ENCODE peak calls at places on chromosomes 12 and 14, in seven cellular contexts. Q is amniotic stem cell; Z is activated T-cell treated with anti-CD3 and anti-CD28 coated beads, Interleukin-2, amount 50 U/mL, for 24 hours; P is fibroblast of pulmonary artery; C is activated CD4-positive, CD25-positive, alpha-beta regulatory T cell treated with anti-CD3 and anti-CD28 coated beads, Interleukin-2, amount 50 U/mL, for 72 hours; D is head of caudate nucleus; H is progenitor cell of endocrine pancreas. K is an unnamed sample.
A peak's percentile ranks its signal among the peaks of the same experiment; 100 is the strongest.

GRCh38 chr12:47808574-47809380 is 10.9 kb downstream of the HDAC7 start:
- DNase-seq in Q (no peak), Z (peak; percentile 73), P (no peak), C (peak; percentile 57), D (no peak), H (no peak), K (no peak)

GRCh38 chr12:2959194-2959507 is at the start of gene TEAD4:
- DNase-seq in Q (peak; percentile 40), Z (peak; percentile 56), P (peak; percentile 79), C (no peak), D (no peak), H (peak; percentile 92), K (peak; percentile 93)

GRCh38 chr12:71626768-71627167 is 36.9 kb downstream of the ZFC3H1 start:
- DNase-seq in Q (no peak), Z (no peak), P (peak; percentile 43), C (no peak), D (no peak), H (no peak), K (no peak)

GRCh38 chr12:69102856-69103255 is 136.5 kb upstream of the CPSF6 start:
- DNase-seq in Q (no peak), Z (no peak), P (no peak), C (no peak), D (no peak), H (no peak), K (no peak)

GRCh38 chr14:79051711-79052094 is 881.5 kb downstream of the NRXN3 start:
- DNase-seq in Q (no peak), Z (no peak), P (no peak), C (no peak), D (no peak), H (no peak), K (no peak)

GRCh38 chr14:96756745-96757144 is 40.4 kb upstream of the VRK1 start:
- DNase-seq in Q (no peak), Z (no peak), P (no peak), C (no peak), D (no peak), H (no peak), K (no peak)

GRCh38 chr14:76237349-76237990 is 85.7 kb downstream of the GPATCH2L start:
- DNase-seq in Q (no peak), Z (no peak), P (no peak), C (no peak), D (no peak), H (no peak), K (no peak)

GRCh38 chr14:21822109-21822508 is 148.5 kb upstream of the OR4E1 start:
- DNase-seq in Q (no peak), Z (no peak), P (no peak), C (no peak), D (no peak), H (no peak), K (no peak)

GRCh38 chr12:53467880-53468279 is 16.0 kb downstream of the PCBP2 start:
- DNase-seq in Q (no peak), Z (no peak), P (no peak), C (no peak), D (no peak), H (no peak), K (no peak)

GRCh38 chr12:34402228-34402898 is 380.1 kb downstream of the ALG10 start:
- DNase-seq in Q (no peak), Z (peak; percentile 12), P (no peak), C (peak; percentile 9), D (peak; percentile 1), H (peak; percentile 7), K (peak; percentile 24)

GRCh38 chr12:66447643-66448042 is 145.3 kb downstream of the HELB start:
- DNase-seq in Q (no peak), Z (no peak), P (no peak), C (no peak), D (no peak), H (no peak), K (no peak)

GRCh38 chr14:103121846-103122577 is 1.2 kb upstream of the TNFAIP2 start:
- DNase-seq in Q (no peak), Z (no peak), P (peak; percentile 92), C (no peak), D (no peak), H (peak; percentile 44), K (peak; percentile 93)

GRCh38 chr12:50786498-50787231 is 22.8 kb downstream of the ATF1 start:
- DNase-seq in Q (peak; percentile 68), Z (no peak), P (peak; percentile 96), C (no peak), D (no peak), H (no peak), K (no peak)

GRCh38 chr12:132171968-132172521 is 27.8 kb downstream of the NOC4L start:
- DNase-seq in Q (no peak), Z (no peak), P (no peak), C (no peak), D (no peak), H (no peak), K (peak; percentile 45)

GRCh38 chr12:116759783-116760581 is 21.9 kb downstream of the RNFT2 start:
- DNase-seq in Q (no peak), Z (peak; percentile 52), P (no peak), C (no peak), D (no peak), H (no peak), K (peak; percentile 83)

GRCh38 chr12:105804591-105805265 is 334.0 kb downstream of the NUAK1 start:
- DNase-seq in Q (no peak), Z (no peak), P (no peak), C (no peak), D (no peak), H (no peak), K (no peak)

GRCh38 chr12:87778065-87778464 is 251.1 kb downstream of the C12orf50 start:
- DNase-seq in Q (no peak), Z (no peak), P (no peak), C (no peak), D (no peak), H (no peak), K (no peak)

GRCh38 chr12:104510145-104510872 is 53.6 kb downstream of the CHST11 start:
- DNase-seq in Q (no peak), Z (no peak), P (no peak), C (no peak), D (no peak), H (no peak), K (no peak)

GRCh38 chr12:18057051-18057450 is 32.9 kb downstream of the RERGL start:
- DNase-seq in Q (no peak), Z (no peak), P (no peak), C (no peak), D (no peak), H (no peak), K (no peak)

GRCh38 chr12:68368332-68368731 is 36.2 kb upstream of the MDM1 start:
- DNase-seq in Q (no peak), Z (no peak), P (no peak), C (no peak), D (no peak), H (no peak), K (no peak)

GRCh38 chr14:21039585-21040369 is 2.4 kb upstream of the RNASE7 start:
- DNase-seq in Q (peak; percentile 40), Z (no peak), P (peak; percentile 86), C (no peak), D (no peak), H (no peak), K (peak; percentile 56)

GRCh38 chr14:36362648-36363047 is 42.2 kb upstream of the MBIP start:
- DNase-seq in Q (no peak), Z (no peak), P (no peak), C (no peak), D (no peak), H (no peak), K (no peak)

GRCh38 chr14:41922014-41922413 is 315.3 kb downstream of the LRFN5 start:
- DNase-seq in Q (no peak), Z (no peak), P (no peak), C (no peak), D (no peak), H (no peak), K (no peak)

GRCh38 chr12:65162609-65163008 is 6.8 kb upstream of the LEMD3 start:
- DNase-seq in Q (no peak), Z (no peak), P (no peak), C (no peak), D (no peak), H (no peak), K (no peak)

GRCh38 chr14:75905505-75905904 is 76.3 kb downstream of the TGFB3 start:
- DNase-seq in Q (no peak), Z (no peak), P (peak; percentile 61), C (no peak), D (peak; percentile 11), H (no peak), K (no peak)

GRCh38 chr14:75279739-75280447 is 1.3 kb downstream of the FOS start:
- DNase-seq in Q (no peak), Z (no peak), P (peak; percentile 57), C (no peak), D (no peak), H (no peak), K (peak; percentile 70)

GRCh38 chr12:120844768-120845449 is 59.2 kb downstream of the SPPL3 start:
- DNase-seq in Q (no peak), Z (no peak), P (no peak), C (no peak), D (no peak), H (no peak), K (no peak)

GRCh38 chr12:93191956-93192355 is 185.8 kb upstream of the NUDT4 start:
- DNase-seq in Q (no peak), Z (no peak), P (peak; percentile 66), C (no peak), D (no peak), H (no peak), K (peak; percentile 67)

GRCh38 chr12:75818863-75819262 is 212.7 kb downstream of the PHLDA1 start:
- DNase-seq in Q (no peak), Z (no peak), P (no peak), C (no peak), D (no peak), H (no peak), K (no peak)

GRCh38 chr12:121009744-121010143 is 6.5 kb downstream of the C12orf43 start:
- DNase-seq in Q (no peak), Z (no peak), P (peak; percentile 50), C (no peak), D (peak; percentile 11), H (peak; percentile 38), K (no peak)

GRCh38 chr14:79530555-79530954 is 680.7 kb downstream of the DIO2 start:
- DNase-seq in Q (no peak), Z (no peak), P (no peak), C (no peak), D (no peak), H (no peak), K (no peak)

GRCh38 chr12:12684375-12685106 is 11.4 kb downstream of the GPR19 start:
- DNase-seq in Q (no peak), Z (no peak), P (peak; percentile 68), C (no peak), D (peak; percentile 80), H (peak; percentile 52), K (peak; percentile 55)

GRCh38 chr12:126582231-126582630 is 1517.0 kb downstream of the AACS start:
- DNase-seq in Q (no peak), Z (no peak), P (peak; percentile 33), C (no peak), D (no peak), H (no peak), K (no peak)

GRCh38 chr12:48690990-48691389 is 9.0 kb upstream of the KANSL2 start:
- DNase-seq in Q (no peak), Z (no peak), P (no peak), C (no peak), D (no peak), H (no peak), K (no peak)

GRCh38 chr12:99436584-99436983 is 211.0 kb upstream of the GARIN6 start:
- DNase-seq in Q (no peak), Z (no peak), P (no peak), C (no peak), D (no peak), H (no peak), K (no peak)

GRCh38 chr14:104647467-104648063 is 41.9 kb upstream of the INF2 start:
- DNase-seq in Q (no peak), Z (no peak), P (no peak), C (no peak), D (no peak), H (no peak), K (peak; percentile 35)

K was measured in aorta.